ENCODE peak calls at places on chromosome 2, in five cellular contexts. D, U, J, F and O are unnamed samples.

GRCh38 chr2:219149667-219150066 is 10.9 kb downstream of the NHEJ1 start:
- DNase-seq in U (peak; percentile 45), D (no peak), J (no peak), F (no peak), O (no peak)

GRCh38 chr2:43634604-43635306 is 2.3 kb upstream of the PLEKHH2 start:
- DNase-seq in D (no peak), F (peak; percentile 35), U (no peak), J (no peak), O (no peak)

GRCh38 chr2:10499275-10499907 is 51.3 kb upstream of the ODC1 start:
- DNase-seq in J (no peak), F (no peak), D (no peak), U (no peak), O (no peak)

GRCh38 chr2:174121612-174122011 is 126.7 kb downstream of the OLA1 start:
- DNase-seq in U (no peak), D (no peak), J (no peak), F (no peak), O (no peak)

GRCh38 chr2:20185176-20186022 is 39.5 kb downstream of the SDC1 start:
- DNase-seq in F (no peak), J (no peak), U (no peak), D (peak; percentile 7), O (peak; percentile 25)

GRCh38 chr2:208319403-208319802 is 53.3 kb downstream of the PIKFYVE start:
- DNase-seq in F (no peak), U (no peak), J (no peak), D (no peak), O (no peak)

GRCh38 chr2:54613794-54614257 is 109.6 kb upstream of the EML6 start:
- DNase-seq in F (no peak), D (no peak), J (no peak), U (no peak), O (no peak)

GRCh38 chr2:182541268-182541667 is 114.4 kb upstream of the PDE1A start:
- DNase-seq in U (no peak), J (no peak), F (no peak), D (no peak), O (no peak)

GRCh38 chr2:135485441-135485840 is 45.6 kb downstream of the ZRANB3 start:
- DNase-seq in D (no peak), U (no peak), J (no peak), F (no peak), O (no peak)

GRCh38 chr2:239625106-239625845 is 224.5 kb upstream of the HDAC4 start:
- DNase-seq in J (peak; percentile 91), F (no peak), D (no peak), U (no peak), O (no peak)

GRCh38 chr2:127153691-127154158 is 46.8 kb upstream of the BIN1 start:
- DNase-seq in J (no peak), U (no peak), F (no peak), D (no peak), O (no peak)

GRCh38 chr2:66305714-66306113 is 129.2 kb upstream of the MEIS1 start:
- DNase-seq in U (peak; percentile 54), D (peak; percentile 76), F (no peak), J (no peak), O (peak; percentile 53)

GRCh38 chr2:163934134-163934533 is 198.3 kb upstream of the FIGN start:
- DNase-seq in U (no peak), D (no peak), J (no peak), F (no peak), O (no peak)

GRCh38 chr2:181887056-181887455 is 4.5 kb upstream of the ITPRID2 start:
- DNase-seq in U (no peak), J (no peak), F (no peak), D (no peak), O (no peak)

GRCh38 chr2:61530365-61531148 is 7.6 kb downstream of the XPO1 start:
- DNase-seq in U (no peak), J (no peak), F (no peak), D (no peak), O (no peak)

GRCh38 chr2:127569274-127570065 is 34.0 kb downstream of the MYO7B start:
- DNase-seq in U (no peak), J (no peak), F (no peak), D (no peak), O (no peak)

GRCh38 chr2:237132799-237133198 is 47.1 kb downstream of the COPS8 start:
- DNase-seq in D (no peak), F (peak; percentile 42), U (no peak), J (no peak), O (no peak)

GRCh38 chr2:240462704-240463273 is 27.3 kb downstream of the GPC1 start:
- DNase-seq in U (peak; percentile 15), F (no peak), J (no peak), D (no peak), O (no peak)

GRCh38 chr2:239579081-239579480 is 178.3 kb upstream of the HDAC4 start:
- DNase-seq in J (no peak), D (peak; percentile 10), F (no peak), U (no peak), O (peak; percentile 34)

GRCh38 chr2:38158361-38159128 is 82.6 kb upstream of the CYP1B1 start:
- DNase-seq in J (no peak), D (no peak), U (no peak), F (no peak), O (no peak)

GRCh38 chr2:205198130-205198505 is 484.2 kb upstream of the NRP2 start:
- DNase-seq in F (no peak), D (peak; percentile 33), J (no peak), U (no peak), O (no peak)

GRCh38 chr2:207630491-207630890 is 5.3 kb upstream of the METTL21A start:
- DNase-seq in J (no peak), U (no peak), F (peak; percentile 48), D (no peak), O (no peak)

GRCh38 chr2:60880633-60880987 is 764 bp upstream of the REL start:
- DNase-seq in J (no peak), U (no peak), F (no peak), D (no peak), O (no peak)

GRCh38 chr2:193869564-193869963 is 1674.8 kb upstream of the TMEFF2 start:
- DNase-seq in D (no peak), J (no peak), U (no peak), F (no peak), O (no peak)

DNA sequence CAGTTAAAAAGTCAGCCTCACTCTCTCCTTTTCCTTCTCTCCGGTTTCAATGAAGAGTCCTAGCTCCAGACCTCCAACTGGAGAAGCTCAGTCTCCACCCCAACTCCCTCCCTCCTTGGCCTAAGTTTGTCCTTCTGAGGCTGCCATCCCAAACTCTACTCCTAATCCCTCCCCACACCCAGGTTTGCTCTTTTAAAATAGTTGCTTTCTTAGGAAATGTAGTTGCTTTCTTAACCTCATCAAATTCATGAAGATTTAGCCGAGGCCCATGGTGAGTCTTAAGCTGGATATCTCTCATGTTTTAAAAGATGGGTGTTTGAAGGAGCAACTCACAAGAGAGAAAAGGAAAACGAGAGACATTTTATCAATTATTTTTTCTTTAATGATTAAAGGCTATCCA is 937 bp upstream of the LANCL1 start:
- DNase-seq in D (no peak), F (no peak), J (no peak), U (no peak), O (no peak)
- H3K4me3 ChIP-seq in D (peak overlapping the region; percentile 80), F (peak overlapping the region; percentile 85), J (peak overlapping the region; percentile 83), U (peak overlapping the region; percentile 89), O (no peak overlapping the region)

GRCh38 chr2:176161817-176162626 is 4.9 kb downstream of the HOXD3 start:
- DNase-seq in F (no peak), D (no peak), U (no peak), J (no peak), O (no peak)
- H3K4me3 ChIP-seq in F (no peak overlapping the region), D (no peak overlapping the region), U (no peak overlapping the region), J (no peak overlapping the region), O (no peak overlapping the region)

DNA sequence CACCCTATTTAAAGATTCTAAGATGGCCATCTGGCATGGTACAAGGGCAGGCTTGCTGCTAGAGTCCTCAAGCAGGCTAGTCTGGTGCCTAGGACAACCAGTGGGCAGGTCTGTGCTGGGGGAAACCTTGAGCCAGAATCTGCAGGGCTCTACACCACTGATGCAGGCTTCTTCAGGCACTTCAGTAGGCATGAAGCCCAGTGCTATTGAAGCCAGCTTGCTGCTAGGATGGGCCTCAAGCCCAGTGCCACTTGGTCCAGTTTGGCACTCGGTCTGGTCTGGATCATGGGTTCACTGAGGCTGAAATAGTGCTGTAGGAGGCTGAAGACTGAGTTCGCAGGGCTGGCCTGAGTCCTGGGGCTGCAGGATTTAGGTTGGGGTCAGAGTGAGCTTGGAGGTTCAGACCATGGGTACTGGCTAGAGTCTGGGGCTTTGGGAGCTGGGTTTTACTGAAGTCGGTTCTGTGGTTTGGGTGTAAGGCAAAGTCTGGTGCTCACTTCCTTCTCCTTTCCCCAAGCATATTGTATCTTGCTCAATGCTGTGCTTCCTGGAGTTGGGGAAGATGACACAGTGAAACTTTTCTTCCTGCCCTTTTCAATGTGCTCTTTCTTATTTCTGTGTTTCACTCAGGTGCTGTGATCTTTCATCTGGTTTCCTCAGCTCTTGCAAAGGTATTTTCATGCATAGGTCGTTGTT is 41.2 kb downstream of the SP100 start:
- DNase-seq in J (peak; percentile 12), U (no peak), D (no peak), F (peak; percentile 26), O (no peak)
- H3K4me3 ChIP-seq in J (no peak overlapping the region), U (no peak overlapping the region), D (no peak overlapping the region), F (no peak overlapping the region), O (no peak overlapping the region)

DNA sequence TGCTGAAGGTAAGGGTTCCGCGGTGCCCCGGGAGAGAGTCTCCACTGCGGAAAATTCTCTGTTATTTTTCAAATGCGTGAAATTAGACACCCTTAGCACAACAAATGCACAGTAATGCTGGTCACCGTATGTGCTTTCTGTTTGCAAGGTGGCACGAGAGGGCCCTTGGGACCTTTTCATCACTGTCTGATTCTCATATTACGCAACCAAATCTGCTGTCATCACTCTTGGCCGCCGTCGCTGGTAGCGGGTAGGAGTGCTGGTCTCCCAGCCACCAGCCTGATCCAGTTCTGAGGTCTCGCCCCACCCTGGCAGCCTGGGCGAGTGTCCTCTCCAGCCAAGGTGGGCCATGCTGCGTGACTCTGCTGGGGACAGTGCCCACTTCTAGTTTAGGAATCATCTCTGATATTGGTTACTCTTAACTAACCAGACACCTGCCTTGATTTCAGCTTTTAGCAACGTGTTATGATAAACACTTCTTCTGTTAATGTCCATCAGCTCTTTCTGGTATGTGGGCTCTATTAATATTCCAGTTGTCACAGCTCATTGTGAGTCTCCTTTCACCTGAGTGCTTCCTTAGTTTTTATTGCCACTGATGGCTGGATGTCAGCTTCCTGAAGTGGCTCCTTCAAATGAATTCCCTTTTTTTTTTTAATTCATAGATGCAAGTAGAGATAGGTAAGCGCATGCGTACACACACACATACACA is 199.4 kb downstream of the GBX2 start:
- DNase-seq in J (no peak), U (no peak), D (peak; percentile 64), F (no peak), O (no peak)
- H3K4me3 ChIP-seq in J (no peak overlapping the region), U (no peak overlapping the region), D (peak overlapping the region; percentile 30), F (no peak overlapping the region), O (no peak overlapping the region)

GRCh38 chr2:8514748-8515389 is 167.0 kb upstream of the ID2 start:
- DNase-seq in D (no peak), U (no peak), F (peak; percentile 78), J (no peak), O (no peak)
- H3K4me3 ChIP-seq in D (no peak overlapping the region), U (no peak overlapping the region), F (peak overlapping the region; percentile 47), J (peak overlapping the region; percentile 24), O (no peak overlapping the region)

GRCh38 chr2:191679818-191680600 is 2.1 kb downstream of the NABP1 start:
- DNase-seq in J (peak; percentile 60), D (no peak), F (peak; percentile 70), U (no peak), O (no peak)
- H3K4me3 ChIP-seq in J (no peak overlapping the region), D (peak overlapping the region; percentile 84), F (peak overlapping the region; percentile 84), U (peak overlapping the region; percentile 66), O (no peak overlapping the region)